ENCODE peak calls at places on chromosome 19, in seven cellular contexts. M is pancreas; G is CD8-positive, alpha-beta T cell; D is tibial nerve; O is ascending aorta; A is fibroblast of pulmonary artery; Y is cardiac fibroblast. V is an unnamed sample.
A peak's percentile ranks its signal among the peaks of the same experiment; 100 is the strongest.

GRCh38 chr19:12773571-12773970 is 1.8 kb downstream of the HOOK2 start:
- DNase-seq in M (no peak), G (no peak), D (no peak), O (peak; percentile 85), A (peak; percentile 40), Y (peak; percentile 47), V (peak; percentile 40)

GRCh38 chr19:31502536-31503170 is 153.4 kb upstream of the TSHZ3 start:
- DNase-seq in M (no peak), G (no peak), D (no peak), O (peak; percentile 25), A (no peak), Y (no peak), V (no peak)

GRCh38 chr19:46861691-46862503 is 1.1 kb downstream of the ARHGAP35 start:
- DNase-seq in M (no peak), G (no peak), D (no peak), O (peak; percentile 62), A (no peak), Y (peak; percentile 28), V (peak; percentile 26)

GRCh38 chr19:17877696-17878095 is 6.0 kb downstream of the SLC5A5 start:
- DNase-seq in M (no peak), G (no peak), D (no peak), O (no peak), A (no peak), Y (no peak), V (no peak)

GRCh38 chr19:13277104-13277809 is 127.0 kb downstream of the IER2 start:
- DNase-seq in M (no peak), G (peak; percentile 78), D (peak; percentile 79), O (peak; percentile 75), A (peak; percentile 83), Y (peak; percentile 77), V (peak; percentile 79)

GRCh38 chr19:58054792-58055482 is 4.1 kb upstream of the ZNF135 start:
- DNase-seq in M (no peak), G (no peak), D (no peak), O (no peak), A (peak; percentile 12), Y (peak; percentile 19), V (peak; percentile 7)

GRCh38 chr19:16213076-16213475 is 15.4 kb downstream of the AP1M1 start:
- DNase-seq in M (no peak), G (no peak), D (no peak), O (no peak), A (peak; percentile 45), Y (no peak), V (peak; percentile 61)

GRCh38 chr19:56405062-56405461 is 930 bp downstream of the ZNF583 start:
- DNase-seq in M (no peak), G (no peak), D (no peak), O (no peak), A (no peak), Y (no peak), V (no peak)

GRCh38 chr19:7679017-7679720 is 1.5 kb upstream of the TRAPPC5 start:
- DNase-seq in M (no peak), G (peak; percentile 77), D (no peak), O (no peak), A (no peak), Y (no peak), V (no peak)

GRCh38 chr19:15062036-15062435 is 12.8 kb downstream of the CASP14 start:
- DNase-seq in M (no peak), G (no peak), D (no peak), O (no peak), A (no peak), Y (no peak), V (no peak)

GRCh38 chr19:46179076-46179740 is 31.2 kb downstream of the IGFL2 start:
- DNase-seq in M (no peak), G (no peak), D (no peak), O (no peak), A (no peak), Y (no peak), V (no peak)

GRCh38 chr19:15702590-15702930 is 25.3 kb upstream of the OR10H2 start:
- DNase-seq in M (peak; percentile 51), G (no peak), D (peak; percentile 85), O (peak; percentile 78), A (peak; percentile 26), Y (peak; percentile 19), V (peak; percentile 57)

GRCh38 chr19:1084024-1084868 is 10.9 kb downstream of the POLR2E start:
- DNase-seq in M (peak; percentile 44), G (no peak), D (no peak), O (no peak), A (no peak), Y (no peak), V (no peak)

GRCh38 chr19:1080360-1081161 is 13.6 kb downstream of the ARHGAP45 start:
- DNase-seq in M (peak; percentile 58), G (no peak), D (no peak), O (no peak), A (no peak), Y (no peak), V (no peak)

GRCh38 chr19:1082928-1083816 is 12.0 kb downstream of the POLR2E start:
- DNase-seq in M (peak; percentile 30), G (no peak), D (no peak), O (no peak), A (no peak), Y (no peak), V (no peak)

GRCh38 chr19:1081301-1082164 is 13.6 kb downstream of the POLR2E start:
- DNase-seq in M (no peak), G (no peak), D (no peak), O (no peak), A (no peak), Y (no peak), V (no peak)

GRCh38 chr19:1082165-1082927 is 12.8 kb downstream of the POLR2E start:
- DNase-seq in M (peak; percentile 95), G (peak; percentile 84), D (no peak), O (no peak), A (no peak), Y (peak; percentile 52), V (peak; percentile 90)
- H3K4me3 ChIP-seq in M (peak overlapping the region; percentile 17), G (no peak overlapping the region), D (no peak overlapping the region), O (no peak overlapping the region), A (no peak overlapping the region), Y (no peak overlapping the region), V (peak overlapping the region; percentile 60)

GRCh38 chr19:3819989-3820388 is 33.8 kb upstream of the MATK start:
- DNase-seq in M (no peak), G (no peak), D (no peak), O (no peak), A (no peak), Y (no peak), V (no peak)
- H3K4me3 ChIP-seq in M (no peak overlapping the region), G (no peak overlapping the region), D (no peak overlapping the region), O (no peak overlapping the region), A (no peak overlapping the region), Y (no peak overlapping the region), V (no peak overlapping the region)

GRCh38 chr19:54186934-54187381 is 2.4 kb downstream of the MBOAT7 start:
- DNase-seq in M (peak; percentile 80), G (no peak), D (no peak), O (no peak), A (no peak), Y (no peak), V (peak; percentile 37)
- H3K4me3 ChIP-seq in M (no peak overlapping the region), G (no peak overlapping the region), D (no peak overlapping the region), O (no peak overlapping the region), A (no peak overlapping the region), Y (no peak overlapping the region), V (no peak overlapping the region)

GRCh38 chr19:5916201-5916708 is 2.2 kb downstream of the CAPS start:
- DNase-seq in M (no peak), G (no peak), D (no peak), O (no peak), A (no peak), Y (peak; percentile 38), V (no peak)

GRCh38 chr19:5914946-5915781 is 1.1 kb downstream of the CAPS start:
- DNase-seq in M (peak; percentile 68), G (no peak), D (no peak), O (no peak), A (no peak), Y (no peak), V (no peak)

GRCh38 chr19:5913739-5914357 is at the start of gene CAPS:
- DNase-seq in M (peak; percentile 82), G (no peak), D (no peak), O (peak; percentile 77), A (peak; percentile 46), Y (peak; percentile 82), V (peak; percentile 64)

GRCh38 chr19:5915782-5916165 is 1.7 kb downstream of the CAPS start:
- DNase-seq in M (no peak), G (no peak), D (no peak), O (no peak), A (no peak), Y (no peak), V (no peak)

DNA sequence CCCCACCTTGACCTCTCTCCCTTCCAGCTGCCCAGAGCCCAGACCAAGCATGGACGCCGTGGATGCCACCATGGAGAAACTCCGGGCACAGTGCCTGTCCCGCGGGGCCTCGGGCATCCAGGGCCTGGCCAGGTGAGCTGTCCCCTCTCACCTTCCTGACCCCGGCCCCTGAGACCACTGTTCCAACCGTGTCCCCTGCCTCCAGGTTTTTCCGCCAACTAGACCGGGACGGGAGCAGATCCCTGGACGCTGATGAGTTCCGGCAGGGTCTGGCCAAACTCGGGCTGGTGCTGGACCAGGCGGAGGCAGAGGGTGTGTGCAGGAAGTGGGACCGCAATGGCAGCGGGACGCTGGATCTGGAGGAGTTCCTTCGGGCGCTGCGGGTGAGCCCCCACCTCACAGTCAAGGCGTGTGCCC is 312 bp downstream of the CAPS start:
- DNase-seq in M (no peak), G (no peak), D (no peak), O (no peak), A (no peak), Y (no peak), V (no peak)
- H3K4me3 ChIP-seq in M (no peak overlapping the region), G (no peak overlapping the region), D (no peak overlapping the region), O (no peak overlapping the region), A (no peak overlapping the region), Y (no peak overlapping the region), V (no peak overlapping the region)

GRCh38 chr19:19670070-19670551 is 1.5 kb downstream of the ZNF101 start:
- DNase-seq in M (no peak), G (no peak), D (no peak), O (no peak), A (no peak), Y (no peak), V (no peak)
- H3K4me3 ChIP-seq in M (no peak overlapping the region), G (peak overlapping the region; percentile 60), D (no peak overlapping the region), O (peak overlapping the region; percentile 81), A (peak overlapping the region; percentile 88), Y (peak overlapping the region; percentile 70), V (peak overlapping the region; percentile 84)